ENCODE peak calls at places on chromosomes 11 and 22, in four cellular contexts. One of them, this sample, is unnamed.

GRCh38 chr22:37802310-37803194 is 5.2 kb upstream of the GCAT start:
- DNase-seq in dorsolateral prefrontal cortex: no peak
- DNase-seq in OCI-LY7: no peak
- DNase-seq in tibial nerve: peak
- DNase-seq in this sample: no peak

GRCh38 chr11:72430743-72431570 is 3.4 kb downstream of the CLPB start:
- DNase-seq in OCI-LY7: peak
- DNase-seq in tibial nerve: no peak
- DNase-seq in dorsolateral prefrontal cortex: no peak
- DNase-seq in this sample: peak

GRCh38 chr11:120655589-120655988 is 144.0 kb downstream of the GRIK4 start:
- DNase-seq in dorsolateral prefrontal cortex: no peak
- DNase-seq in tibial nerve: no peak
- DNase-seq in OCI-LY7: no peak
- DNase-seq in this sample: no peak

GRCh38 chr11:63905179-63905578 is 11.8 kb downstream of the RCOR2 start:
- DNase-seq in dorsolateral prefrontal cortex: no peak
- DNase-seq in tibial nerve: no peak
- DNase-seq in OCI-LY7: no peak
- DNase-seq in this sample: no peak

GRCh38 chr11:1029686-1030085 is 6.8 kb downstream of the MUC6 start:
- DNase-seq in OCI-LY7: no peak
- DNase-seq in tibial nerve: no peak
- DNase-seq in dorsolateral prefrontal cortex: no peak
- DNase-seq in this sample: no peak

GRCh38 chr11:31340903-31341572 is 28.5 kb downstream of the DCDC1 start:
- DNase-seq in tibial nerve: no peak
- DNase-seq in dorsolateral prefrontal cortex: no peak
- DNase-seq in OCI-LY7: peak
- DNase-seq in this sample: no peak

GRCh38 chr22:44444341-44445306 is 53.4 kb downstream of the RTL6 start:
- DNase-seq in tibial nerve: no peak
- DNase-seq in OCI-LY7: peak
- DNase-seq in dorsolateral prefrontal cortex: no peak
- DNase-seq in this sample: no peak

GRCh38 chr11:29282088-29282487 is 734.7 kb downstream of the KCNA4 start:
- DNase-seq in tibial nerve: no peak
- DNase-seq in OCI-LY7: no peak
- DNase-seq in dorsolateral prefrontal cortex: no peak
- DNase-seq in this sample: peak

GRCh38 chr11:117819096-117820040 is 5.2 kb downstream of the FXYD2 start:
- DNase-seq in OCI-LY7: peak
- DNase-seq in dorsolateral prefrontal cortex: no peak
- DNase-seq in tibial nerve: peak
- DNase-seq in this sample: peak

GRCh38 chr22:49855491-49855911 is 1.9 kb downstream of the ZBED4 start:
- DNase-seq in tibial nerve: no peak
- DNase-seq in OCI-LY7: no peak
- DNase-seq in dorsolateral prefrontal cortex: no peak
- DNase-seq in this sample: no peak

GRCh38 chr11:134734446-134734845 is 322.4 kb upstream of the B3GAT1 start:
- DNase-seq in OCI-LY7: no peak
- DNase-seq in tibial nerve: no peak
- DNase-seq in dorsolateral prefrontal cortex: no peak
- DNase-seq in this sample: no peak

GRCh38 chr11:2912038-2912410 is 17.2 kb downstream of the PHLDA2 start:
- DNase-seq in dorsolateral prefrontal cortex: no peak
- DNase-seq in OCI-LY7: no peak
- DNase-seq in tibial nerve: no peak
- DNase-seq in this sample: no peak

GRCh38 chr11:15562230-15562629 is 447.5 kb downstream of the INSC start:
- DNase-seq in dorsolateral prefrontal cortex: no peak
- DNase-seq in OCI-LY7: no peak
- DNase-seq in tibial nerve: no peak
- DNase-seq in this sample: no peak

GRCh38 chr22:43385770-43386641 is 25.8 kb upstream of the MPPED1 start:
- DNase-seq in OCI-LY7: peak
- DNase-seq in dorsolateral prefrontal cortex: peak
- DNase-seq in tibial nerve: peak
- DNase-seq in this sample: peak

GRCh38 chr11:18701614-18702216 is 3.1 kb downstream of the TMEM86A start:
- DNase-seq in dorsolateral prefrontal cortex: no peak
- DNase-seq in OCI-LY7: no peak
- DNase-seq in tibial nerve: no peak
- DNase-seq in this sample: no peak

GRCh38 chr22:44574057-44574456 is 76.0 kb upstream of the RTL6 start:
- DNase-seq in dorsolateral prefrontal cortex: no peak
- DNase-seq in OCI-LY7: no peak
- DNase-seq in tibial nerve: no peak
- DNase-seq in this sample: no peak

GRCh38 chr11:30917859-30918478 is 331.8 kb upstream of the MPPED2 start:
- DNase-seq in tibial nerve: peak
- DNase-seq in OCI-LY7: peak
- DNase-seq in dorsolateral prefrontal cortex: no peak
- DNase-seq in this sample: peak

GRCh38 chr11:34242037-34242625 is 115.7 kb downstream of the ABTB2 start:
- DNase-seq in dorsolateral prefrontal cortex: no peak
- DNase-seq in tibial nerve: no peak
- DNase-seq in OCI-LY7: no peak
- DNase-seq in this sample: no peak

GRCh38 chr11:2507212-2507901 is 62.5 kb downstream of the KCNQ1 start:
- DNase-seq in OCI-LY7: no peak
- DNase-seq in tibial nerve: no peak
- DNase-seq in dorsolateral prefrontal cortex: no peak
- DNase-seq in this sample: no peak

GRCh38 chr11:95325777-95326258 is 94.8 kb upstream of the SESN3 start:
- DNase-seq in OCI-LY7: no peak
- DNase-seq in tibial nerve: no peak
- DNase-seq in dorsolateral prefrontal cortex: no peak
- DNase-seq in this sample: no peak

GRCh38 chr11:93537022-93537421 is 6.2 kb downstream of the SMCO4 start:
- DNase-seq in tibial nerve: no peak
- DNase-seq in OCI-LY7: no peak
- DNase-seq in dorsolateral prefrontal cortex: peak
- DNase-seq in this sample: no peak

GRCh38 chr22:21074092-21074715 is 28.5 kb downstream of the LRRC74B start:
- DNase-seq in tibial nerve: no peak
- DNase-seq in dorsolateral prefrontal cortex: no peak
- DNase-seq in OCI-LY7: no peak
- DNase-seq in this sample: no peak

GRCh38 chr11:74487875-74488274 is 5.6 kb downstream of the LIPT2 start:
- DNase-seq in tibial nerve: no peak
- DNase-seq in dorsolateral prefrontal cortex: no peak
- DNase-seq in OCI-LY7: peak
- DNase-seq in this sample: no peak

GRCh38 chr11:2580061-2580421 is 119.8 kb downstream of the KCNQ1OT1 start:
- DNase-seq in OCI-LY7: no peak
- DNase-seq in dorsolateral prefrontal cortex: peak
- DNase-seq in tibial nerve: no peak
- DNase-seq in this sample: no peak

GRCh38 chr22:32183625-32184024 is 21.2 kb downstream of the RFPL2 start:
- DNase-seq in tibial nerve: no peak
- DNase-seq in dorsolateral prefrontal cortex: no peak
- DNase-seq in OCI-LY7: no peak
- DNase-seq in this sample: no peak

DNA sequence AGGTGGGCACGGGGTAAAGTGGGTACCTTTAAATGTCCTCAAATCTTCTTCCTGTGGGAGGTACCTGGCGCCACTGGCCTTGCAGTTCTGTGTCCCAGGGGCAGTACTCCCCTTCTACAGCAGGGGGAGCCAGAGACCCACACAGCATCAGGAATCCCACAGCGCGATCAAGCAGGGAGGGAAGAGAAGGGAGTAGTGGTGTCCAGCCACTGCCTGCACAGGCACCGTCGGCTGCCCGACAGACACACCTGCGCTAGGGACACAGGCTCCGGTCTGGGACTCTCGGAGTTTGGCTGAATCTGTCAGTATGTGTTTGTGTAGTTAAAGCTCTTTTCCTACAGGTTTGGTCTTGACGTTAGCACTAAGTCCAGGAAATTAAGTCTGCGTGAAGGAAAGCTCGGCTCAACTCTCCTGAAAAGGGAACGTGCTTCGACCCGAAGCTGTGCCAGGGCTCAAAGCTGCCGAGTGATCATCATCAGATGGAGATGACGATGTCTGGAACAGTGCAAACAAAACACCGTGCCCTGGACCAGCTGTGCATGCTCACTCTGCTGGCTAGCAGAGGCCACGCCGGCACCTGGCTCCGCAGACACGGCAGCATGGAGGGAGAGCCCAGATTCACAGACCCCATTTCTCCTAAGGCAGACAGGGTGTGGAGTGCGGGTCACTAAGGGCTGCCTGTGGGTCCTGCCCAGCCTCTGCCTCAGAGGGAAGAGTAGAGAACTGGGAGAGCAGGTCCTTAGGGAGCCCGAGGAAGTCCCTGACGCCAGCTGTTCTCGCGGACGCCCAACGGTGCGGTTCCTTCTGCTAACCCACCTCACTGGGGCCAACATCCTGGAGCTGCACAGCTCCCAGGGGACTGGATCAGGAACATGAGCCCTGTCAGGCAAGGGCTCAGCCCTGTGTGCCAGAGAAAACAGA is 56.0 kb upstream of the BID start:
- DNase-seq in dorsolateral prefrontal cortex: peak
- DNase-seq in tibial nerve: peak
- DNase-seq in OCI-LY7: peak
- DNase-seq in this sample: peak
- H3K27ac ChIP-seq in dorsolateral prefrontal cortex: peak
- H3K27ac ChIP-seq in tibial nerve: peak
- H3K27ac ChIP-seq in OCI-LY7: no peak
- H3K27ac ChIP-seq in this sample: no peak

DNA sequence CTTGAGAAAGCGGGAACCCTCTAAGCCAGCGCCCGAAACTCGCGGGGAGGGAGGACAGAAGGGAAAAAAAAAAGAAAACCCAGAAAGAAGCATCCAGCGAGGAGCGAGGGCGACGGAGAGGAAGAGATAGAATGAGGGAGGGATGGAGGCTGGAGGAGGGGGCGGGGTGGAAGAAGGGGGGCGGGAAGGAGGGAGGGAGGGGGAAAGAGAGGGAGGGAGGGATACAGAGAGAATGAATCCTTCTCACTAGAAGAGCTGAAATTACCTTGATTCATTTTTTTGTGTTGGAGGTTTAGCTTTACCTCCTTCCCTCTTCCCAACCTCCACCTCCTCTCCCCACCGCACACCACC is 19.3 kb upstream of the BDNF start:
- DNase-seq in OCI-LY7: no peak
- DNase-seq in dorsolateral prefrontal cortex: no peak
- DNase-seq in tibial nerve: no peak
- DNase-seq in this sample: no peak
- H3K4me3 ChIP-seq in OCI-LY7: no peak
- H3K4me3 ChIP-seq in dorsolateral prefrontal cortex: peak
- H3K4me3 ChIP-seq in tibial nerve: peak
- H3K4me3 ChIP-seq in this sample: peak

GRCh38 chr11:132284611-132285010 is 914.2 kb downstream of the NTM start:
- DNase-seq in OCI-LY7: no peak
- DNase-seq in dorsolateral prefrontal cortex: no peak
- DNase-seq in tibial nerve: no peak
- DNase-seq in this sample: no peak

GRCh38 chr11:132284048-132284447 is 913.6 kb downstream of the NTM start:
- DNase-seq in tibial nerve: no peak
- DNase-seq in OCI-LY7: no peak
- DNase-seq in dorsolateral prefrontal cortex: no peak
- DNase-seq in this sample: no peak

GRCh38 chr11:132278801-132279574 is 908.6 kb downstream of the NTM start:
- DNase-seq in OCI-LY7: peak
- DNase-seq in dorsolateral prefrontal cortex: no peak
- DNase-seq in tibial nerve: peak
- DNase-seq in this sample: peak
- TF ChIP-seq CTCF in OCI-LY7: peak
- TF ChIP-seq CTCF in dorsolateral prefrontal cortex: peak
- TF ChIP-seq CTCF in tibial nerve: peak
- TF ChIP-seq CTCF in this sample: peak

GRCh38 chr22:28800308-28801041 is at the start of gene XBP1:
- DNase-seq in dorsolateral prefrontal cortex: peak
- DNase-seq in tibial nerve: peak
- DNase-seq in OCI-LY7: peak
- DNase-seq in this sample: peak

GRCh38 chr22:28799125-28799833 is 1.1 kb downstream of the XBP1 start:
- DNase-seq in dorsolateral prefrontal cortex: no peak
- DNase-seq in tibial nerve: peak
- DNase-seq in OCI-LY7: peak
- DNase-seq in this sample: peak

GRCh38 chr22:28801845-28802594 is 1.7 kb upstream of the XBP1 start:
- DNase-seq in tibial nerve: peak
- DNase-seq in OCI-LY7: peak
- DNase-seq in dorsolateral prefrontal cortex: no peak
- DNase-seq in this sample: no peak

GRCh38 chr22:28799834-28800307 is 498 bp downstream of the XBP1 start:
- DNase-seq in tibial nerve: peak
- DNase-seq in dorsolateral prefrontal cortex: no peak
- DNase-seq in OCI-LY7: peak
- DNase-seq in this sample: peak

GRCh38 chr22:28802595-28803087 is 2.3 kb upstream of the XBP1 start:
- DNase-seq in tibial nerve: no peak
- DNase-seq in dorsolateral prefrontal cortex: no peak
- DNase-seq in OCI-LY7: peak
- DNase-seq in this sample: no peak
- H3K27ac ChIP-seq in tibial nerve: peak
- H3K27ac ChIP-seq in dorsolateral prefrontal cortex: no peak
- H3K27ac ChIP-seq in OCI-LY7: no peak
- H3K27ac ChIP-seq in this sample: no peak

GRCh38 chr11:48055292-48056132 is 75.2 kb downstream of the PTPRJ start:
- DNase-seq in dorsolateral prefrontal cortex: no peak
- DNase-seq in tibial nerve: no peak
- DNase-seq in OCI-LY7: peak
- DNase-seq in this sample: no peak
- H3K4me3 ChIP-seq in dorsolateral prefrontal cortex: no peak
- H3K4me3 ChIP-seq in tibial nerve: no peak
- H3K4me3 ChIP-seq in OCI-LY7: peak
- H3K4me3 ChIP-seq in this sample: no peak

This sample was measured in AG04450.